ENCODE peak calls at places on chromosomes 3 and 15, in six cellular contexts. One of them, this sample, is unnamed.

GRCh38 chr3:126454799-126455198 is 20.9 kb downstream of the ZXDC start:
- DNase-seq in right lobe of liver: no peak
- DNase-seq in endodermal cell: no peak
- DNase-seq in GM23338: no peak
- DNase-seq in adrenal gland: peak; percentile 0
- DNase-seq in mesendoderm: no peak
- DNase-seq in this sample: no peak

GRCh38 chr3:34947849-34948248 is 691.5 kb upstream of the ARPP21 start:
- DNase-seq in right lobe of liver: no peak
- DNase-seq in endodermal cell: no peak
- DNase-seq in GM23338: peak; percentile 27
- DNase-seq in adrenal gland: no peak
- DNase-seq in mesendoderm: peak; percentile 88
- DNase-seq in this sample: no peak

GRCh38 chr15:98903377-98904018 is 104.1 kb downstream of the PGPEP1L start:
- DNase-seq in right lobe of liver: no peak
- DNase-seq in endodermal cell: no peak
- DNase-seq in GM23338: no peak
- DNase-seq in adrenal gland: no peak
- DNase-seq in mesendoderm: no peak
- DNase-seq in this sample: no peak

GRCh38 chr3:44886561-44886960 is 12.2 kb downstream of the TGM4 start:
- DNase-seq in right lobe of liver: no peak
- DNase-seq in endodermal cell: peak; percentile 44
- DNase-seq in GM23338: no peak
- DNase-seq in adrenal gland: no peak
- DNase-seq in mesendoderm: no peak
- DNase-seq in this sample: no peak

GRCh38 chr3:171374661-171375285 is 85.4 kb downstream of the TNIK start:
- DNase-seq in right lobe of liver: no peak
- DNase-seq in endodermal cell: no peak
- DNase-seq in GM23338: no peak
- DNase-seq in adrenal gland: peak; percentile 38
- DNase-seq in mesendoderm: peak; percentile 83
- DNase-seq in this sample: no peak

GRCh38 chr3:5155241-5155640 is 32.3 kb upstream of the EDEM1 start:
- DNase-seq in right lobe of liver: no peak
- DNase-seq in endodermal cell: no peak
- DNase-seq in GM23338: no peak
- DNase-seq in adrenal gland: no peak
- DNase-seq in mesendoderm: no peak
- DNase-seq in this sample: no peak

GRCh38 chr15:70098461-70099166 is 897 bp upstream of the TLE3 start:
- DNase-seq in right lobe of liver: peak; percentile 73
- DNase-seq in endodermal cell: peak; percentile 89
- DNase-seq in GM23338: peak; percentile 79
- DNase-seq in adrenal gland: peak; percentile 53
- DNase-seq in mesendoderm: peak; percentile 83
- DNase-seq in this sample: no peak

GRCh38 chr15:32856753-32857152 is 138.9 kb downstream of the GREM1 start:
- DNase-seq in right lobe of liver: no peak
- DNase-seq in endodermal cell: no peak
- DNase-seq in GM23338: no peak
- DNase-seq in adrenal gland: no peak
- DNase-seq in mesendoderm: no peak
- DNase-seq in this sample: no peak

GRCh38 chr15:41561777-41562145 is 2.7 kb downstream of the TYRO3 start:
- DNase-seq in right lobe of liver: no peak
- DNase-seq in endodermal cell: peak; percentile 85
- DNase-seq in GM23338: peak; percentile 67
- DNase-seq in adrenal gland: peak; percentile 29
- DNase-seq in mesendoderm: peak; percentile 60
- DNase-seq in this sample: no peak

GRCh38 chr3:143991713-143992112 is 20.1 kb downstream of the DIPK2A start:
- DNase-seq in right lobe of liver: no peak
- DNase-seq in endodermal cell: no peak
- DNase-seq in GM23338: no peak
- DNase-seq in adrenal gland: no peak
- DNase-seq in mesendoderm: no peak
- DNase-seq in this sample: no peak

GRCh38 chr3:112303811-112304325 is 9.9 kb upstream of the SLC9C1 start:
- DNase-seq in right lobe of liver: no peak
- DNase-seq in endodermal cell: peak; percentile 75
- DNase-seq in GM23338: peak; percentile 53
- DNase-seq in adrenal gland: no peak
- DNase-seq in mesendoderm: peak; percentile 68
- DNase-seq in this sample: no peak

GRCh38 chr3:184498986-184499606 is 62.5 kb upstream of the EPHB3 start:
- DNase-seq in right lobe of liver: no peak
- DNase-seq in endodermal cell: no peak
- DNase-seq in GM23338: no peak
- DNase-seq in adrenal gland: no peak
- DNase-seq in mesendoderm: no peak
- DNase-seq in this sample: no peak

GRCh38 chr3:28299705-28300104 is 48.8 kb upstream of the ZCWPW2 start:
- DNase-seq in right lobe of liver: no peak
- DNase-seq in endodermal cell: no peak
- DNase-seq in GM23338: no peak
- DNase-seq in adrenal gland: no peak
- DNase-seq in mesendoderm: no peak
- DNase-seq in this sample: no peak

GRCh38 chr3:31213869-31214486 is 318.7 kb upstream of the STT3B start:
- DNase-seq in right lobe of liver: no peak
- DNase-seq in endodermal cell: no peak
- DNase-seq in GM23338: no peak
- DNase-seq in adrenal gland: no peak
- DNase-seq in mesendoderm: no peak
- DNase-seq in this sample: no peak

GRCh38 chr15:70264014-70264492 is 166.3 kb upstream of the TLE3 start:
- DNase-seq in right lobe of liver: no peak
- DNase-seq in endodermal cell: no peak
- DNase-seq in GM23338: peak; percentile 29
- DNase-seq in adrenal gland: peak; percentile 25
- DNase-seq in mesendoderm: no peak
- DNase-seq in this sample: no peak

GRCh38 chr3:189513281-189514151 is 117.7 kb upstream of the TP63 start:
- DNase-seq in right lobe of liver: no peak
- DNase-seq in endodermal cell: no peak
- DNase-seq in GM23338: no peak
- DNase-seq in adrenal gland: no peak
- DNase-seq in mesendoderm: no peak
- DNase-seq in this sample: no peak

GRCh38 chr3:131714585-131715220 is 211.9 kb upstream of the MRPL3 start:
- DNase-seq in right lobe of liver: no peak
- DNase-seq in endodermal cell: no peak
- DNase-seq in GM23338: no peak
- DNase-seq in adrenal gland: no peak
- DNase-seq in mesendoderm: no peak
- DNase-seq in this sample: no peak

GRCh38 chr3:128727996-128728395 is 2.0 kb downstream of the RAB7A start:
- DNase-seq in right lobe of liver: no peak
- DNase-seq in endodermal cell: no peak
- DNase-seq in GM23338: no peak
- DNase-seq in adrenal gland: no peak
- DNase-seq in mesendoderm: no peak
- DNase-seq in this sample: no peak

GRCh38 chr15:27670481-27670880 is 428.6 kb downstream of the OCA2 start:
- DNase-seq in right lobe of liver: no peak
- DNase-seq in endodermal cell: no peak
- DNase-seq in GM23338: no peak
- DNase-seq in adrenal gland: no peak
- DNase-seq in mesendoderm: no peak
- DNase-seq in this sample: peak; percentile 77

GRCh38 chr3:184167786-184168185 is 6.9 kb upstream of the AP2M1 start:
- DNase-seq in right lobe of liver: no peak
- DNase-seq in endodermal cell: peak; percentile 16
- DNase-seq in GM23338: no peak
- DNase-seq in adrenal gland: no peak
- DNase-seq in mesendoderm: no peak
- DNase-seq in this sample: no peak

GRCh38 chr3:99648091-99648490 is 9.7 kb downstream of the COL8A1 start:
- DNase-seq in right lobe of liver: no peak
- DNase-seq in endodermal cell: no peak
- DNase-seq in GM23338: no peak
- DNase-seq in adrenal gland: no peak
- DNase-seq in mesendoderm: no peak
- DNase-seq in this sample: no peak

GRCh38 chr3:141553055-141553454 is 66.2 kb downstream of the RASA2 start:
- DNase-seq in right lobe of liver: no peak
- DNase-seq in endodermal cell: no peak
- DNase-seq in GM23338: no peak
- DNase-seq in adrenal gland: no peak
- DNase-seq in mesendoderm: no peak
- DNase-seq in this sample: no peak

GRCh38 chr15:31024330-31024729 is 32.9 kb upstream of the MTMR10 start:
- DNase-seq in right lobe of liver: no peak
- DNase-seq in endodermal cell: peak; percentile 80
- DNase-seq in GM23338: peak; percentile 87
- DNase-seq in adrenal gland: no peak
- DNase-seq in mesendoderm: peak; percentile 97
- DNase-seq in this sample: no peak

GRCh38 chr15:87527416-87527815 is 729.1 kb downstream of the NTRK3 start:
- DNase-seq in right lobe of liver: no peak
- DNase-seq in endodermal cell: peak; percentile 67
- DNase-seq in GM23338: peak; percentile 3
- DNase-seq in adrenal gland: no peak
- DNase-seq in mesendoderm: peak; percentile 70
- DNase-seq in this sample: no peak

GRCh38 chr3:106640353-106640752 is 736.9 kb upstream of the CCDC54 start:
- DNase-seq in right lobe of liver: no peak
- DNase-seq in endodermal cell: no peak
- DNase-seq in GM23338: no peak
- DNase-seq in adrenal gland: no peak
- DNase-seq in mesendoderm: no peak
- DNase-seq in this sample: no peak

GRCh38 chr3:66475386-66476020 is 25.3 kb downstream of the LRIG1 start:
- DNase-seq in right lobe of liver: peak; percentile 72
- DNase-seq in endodermal cell: no peak
- DNase-seq in GM23338: no peak
- DNase-seq in adrenal gland: no peak
- DNase-seq in mesendoderm: no peak
- DNase-seq in this sample: no peak

GRCh38 chr3:127612966-127613365 is 14.8 kb downstream of the MCM2 start:
- DNase-seq in right lobe of liver: no peak
- DNase-seq in endodermal cell: no peak
- DNase-seq in GM23338: no peak
- DNase-seq in adrenal gland: no peak
- DNase-seq in mesendoderm: no peak
- DNase-seq in this sample: no peak
- H3K36me3 ChIP-seq in right lobe of liver: no peaks in the 10 kb centered on the region
- H3K36me3 ChIP-seq in endodermal cell: peaks cover 81% of the 10 kb centered on the region
- H3K36me3 ChIP-seq in GM23338: peaks cover 71% of the 10 kb centered on the region
- H3K36me3 ChIP-seq in adrenal gland: no peaks in the 10 kb centered on the region
- H3K36me3 ChIP-seq in mesendoderm: peaks cover 37% of the 10 kb centered on the region
- H3K36me3 ChIP-seq in this sample: no peaks in the 10 kb centered on the region

GRCh38 chr3:196812853-196813252 is 54.9 kb upstream of the SENP5 start:
- DNase-seq in right lobe of liver: no peak
- DNase-seq in endodermal cell: no peak
- DNase-seq in GM23338: no peak
- DNase-seq in adrenal gland: no peak
- DNase-seq in mesendoderm: no peak
- DNase-seq in this sample: no peak

GRCh38 chr3:196813903-196814302 is 53.8 kb upstream of the SENP5 start:
- DNase-seq in right lobe of liver: no peak
- DNase-seq in endodermal cell: no peak
- DNase-seq in GM23338: no peak
- DNase-seq in adrenal gland: peak; percentile 33
- DNase-seq in mesendoderm: no peak
- DNase-seq in this sample: no peak

DNA sequence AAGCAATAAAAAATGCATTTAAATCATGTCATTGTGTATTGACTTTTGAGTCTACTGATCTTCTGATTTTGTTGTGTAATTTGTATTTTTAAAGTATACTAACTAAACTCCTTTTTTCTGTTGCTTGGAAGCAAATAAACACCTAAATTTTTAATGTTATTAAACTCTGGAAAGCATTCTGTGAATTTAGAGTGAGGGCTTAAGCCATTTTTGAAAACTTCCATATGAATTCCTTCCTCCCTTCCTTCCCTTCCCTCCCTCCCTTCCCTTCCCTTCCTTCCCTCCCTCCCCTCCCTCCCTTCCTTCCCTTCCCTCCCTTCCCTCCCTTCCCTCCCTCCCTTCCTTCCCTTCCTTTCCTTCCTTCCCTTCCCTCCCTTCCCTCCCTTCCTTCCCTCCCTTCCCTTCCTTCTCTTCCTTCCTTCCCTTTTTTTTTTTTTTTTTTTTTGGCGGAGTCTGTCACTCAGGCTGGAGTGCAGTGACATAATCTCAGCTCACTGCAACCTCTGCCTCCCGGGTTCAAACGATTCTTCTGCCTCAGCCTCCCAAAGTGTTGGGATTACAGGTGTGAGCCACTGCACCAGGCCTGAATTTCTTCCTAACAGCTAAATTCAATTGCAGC is 56.6 kb upstream of the SENP5 start:
- DNase-seq in right lobe of liver: no peak
- DNase-seq in endodermal cell: no peak
- DNase-seq in GM23338: no peak
- DNase-seq in adrenal gland: no peak
- DNase-seq in mesendoderm: no peak
- DNase-seq in this sample: no peak
- H3K36me3 ChIP-seq in right lobe of liver: peaks cover 5% of the 10 kb centered on the region
- H3K36me3 ChIP-seq in endodermal cell: peaks cover 83% of the 10 kb centered on the region
- H3K36me3 ChIP-seq in GM23338: peaks cover 57% of the 10 kb centered on the region
- H3K36me3 ChIP-seq in adrenal gland: no peaks in the 10 kb centered on the region
- H3K36me3 ChIP-seq in mesendoderm: peaks cover 9% of the 10 kb centered on the region
- H3K36me3 ChIP-seq in this sample: no peaks in the 10 kb centered on the region

GRCh38 chr3:11569156-11569741 is 74.5 kb downstream of the VGLL4 start:
- DNase-seq in right lobe of liver: peak; percentile 40
- DNase-seq in endodermal cell: no peak
- DNase-seq in GM23338: no peak
- DNase-seq in adrenal gland: no peak
- DNase-seq in mesendoderm: no peak
- DNase-seq in this sample: peak; percentile 84

GRCh38 chr3:11567516-11568467 is 75.9 kb downstream of the VGLL4 start:
- DNase-seq in right lobe of liver: peak; percentile 32
- DNase-seq in endodermal cell: no peak
- DNase-seq in GM23338: no peak
- DNase-seq in adrenal gland: peak; percentile 89
- DNase-seq in mesendoderm: no peak
- DNase-seq in this sample: peak; percentile 85

GRCh38 chr3:11570251-11570650 is 73.5 kb downstream of the VGLL4 start:
- DNase-seq in right lobe of liver: no peak
- DNase-seq in endodermal cell: no peak
- DNase-seq in GM23338: no peak
- DNase-seq in adrenal gland: no peak
- DNase-seq in mesendoderm: no peak
- DNase-seq in this sample: peak; percentile 77

GRCh38 chr3:11566916-11567315 is 76.8 kb downstream of the VGLL4 start:
- DNase-seq in right lobe of liver: no peak
- DNase-seq in endodermal cell: peak; percentile 77
- DNase-seq in GM23338: peak; percentile 76
- DNase-seq in adrenal gland: no peak
- DNase-seq in mesendoderm: peak; percentile 74
- DNase-seq in this sample: no peak

GRCh38 chr3:11568503-11569155 is 75.1 kb downstream of the VGLL4 start:
- DNase-seq in right lobe of liver: no peak
- DNase-seq in endodermal cell: no peak
- DNase-seq in GM23338: no peak
- DNase-seq in adrenal gland: peak; percentile 90
- DNase-seq in mesendoderm: no peak
- DNase-seq in this sample: no peak
- H3K36me3 ChIP-seq in right lobe of liver: no peaks in the 10 kb centered on the region
- H3K36me3 ChIP-seq in endodermal cell: peaks cover 16% of the 10 kb centered on the region
- H3K36me3 ChIP-seq in GM23338: no peaks in the 10 kb centered on the region
- H3K36me3 ChIP-seq in adrenal gland: no peaks in the 10 kb centered on the region
- H3K36me3 ChIP-seq in mesendoderm: no peaks in the 10 kb centered on the region
- H3K36me3 ChIP-seq in this sample: peaks cover 7% of the 10 kb centered on the region

GRCh38 chr3:120142236-120142635 is 48.0 kb upstream of the GSK3B start:
- DNase-seq in right lobe of liver: no peak
- DNase-seq in endodermal cell: no peak
- DNase-seq in GM23338: no peak
- DNase-seq in adrenal gland: no peak
- DNase-seq in mesendoderm: no peak
- DNase-seq in this sample: no peak
- H3K36me3 ChIP-seq in right lobe of liver: no peaks in the 10 kb centered on the region
- H3K36me3 ChIP-seq in endodermal cell: no peaks in the 10 kb centered on the region
- H3K36me3 ChIP-seq in GM23338: no peaks in the 10 kb centered on the region
- H3K36me3 ChIP-seq in adrenal gland: no peaks in the 10 kb centered on the region
- H3K36me3 ChIP-seq in mesendoderm: no peaks in the 10 kb centered on the region
- H3K36me3 ChIP-seq in this sample: no peaks in the 10 kb centered on the region

This sample was measured in vagina.